ENCODE peak calls at places on chromosomes 6 and 20, in eight cellular contexts. I is suprapubic skin, V is adipocyte, N is upper lobe of right lung, U is IMR-90, E is AG04450, D is left ventricle myocardium inferior, Y is tibial artery. W is an unnamed sample.

GRCh38 chr6:94278146-94278545 is 858.8 kb upstream of the EPHA7 start:
- DNase-seq in U (no peak), N (no peak), E (no peak), V (no peak), Y (no peak), D (no peak), I (no peak), W (no peak)

GRCh38 chr20:4957939-4958362 is 43.4 kb downstream of the SLC23A2 start:
- DNase-seq in V (no peak), Y (no peak), U (peak; percentile 52), E (no peak), I (no peak), N (no peak), D (no peak), W (no peak)

GRCh38 chr20:6178537-6178936 is 55.7 kb upstream of the FERMT1 start:
- DNase-seq in Y (no peak), V (peak; percentile 58), U (peak; percentile 51), E (peak; percentile 3), N (no peak), I (no peak), D (no peak), W (no peak)

GRCh38 chr6:6699741-6700367 is 111.3 kb downstream of the LY86 start:
- DNase-seq in E (peak; percentile 86), Y (peak; percentile 71), N (no peak), D (peak; percentile 63), U (peak; percentile 91), V (peak; percentile 92), I (peak; percentile 93), W (peak; percentile 75)

GRCh38 chr20:50924261-50924660 is 7.0 kb downstream of the ADNP start:
- DNase-seq in N (no peak), I (no peak), V (peak; percentile 52), U (peak; percentile 43), E (no peak), D (no peak), Y (no peak), W (no peak)

GRCh38 chr6:1477432-1478090 is 88.2 kb downstream of the FOXF2 start:
- DNase-seq in I (no peak), U (peak; percentile 83), D (no peak), E (no peak), V (peak; percentile 97), N (no peak), Y (no peak), W (no peak)

GRCh38 chr20:39309458-39309857 is 347.3 kb downstream of the DHX35 start:
- DNase-seq in N (no peak), Y (no peak), E (no peak), U (no peak), D (no peak), I (no peak), V (no peak), W (no peak)

GRCh38 chr6:37058084-37058586 is 52.7 kb downstream of the FGD2 start:
- DNase-seq in D (no peak), N (no peak), I (no peak), E (no peak), U (peak; percentile 76), Y (no peak), V (peak; percentile 53), W (peak; percentile 64)

GRCh38 chr6:155117266-155117665 is 122.2 kb downstream of the TIAM2 start:
- DNase-seq in Y (no peak), V (peak; percentile 84), D (no peak), I (no peak), U (peak; percentile 86), E (peak; percentile 57), N (no peak), W (no peak)

GRCh38 chr6:39471954-39472659 is 149.6 kb upstream of the KCNK16 start:
- DNase-seq in V (peak; percentile 19), N (no peak), I (no peak), D (no peak), E (no peak), U (no peak), Y (no peak), W (no peak)

GRCh38 chr20:19817017-19817416 is 59.0 kb downstream of the RIN2 start:
- DNase-seq in U (peak; percentile 98), D (no peak), V (peak; percentile 68), N (no peak), I (no peak), Y (no peak), E (peak; percentile 94), W (no peak)

GRCh38 chr6:71621918-71622519 is 264.3 kb upstream of the RIMS1 start:
- DNase-seq in I (no peak), U (peak; percentile 17), V (peak; percentile 62), Y (no peak), E (no peak), D (no peak), N (no peak), W (no peak)

GRCh38 chr20:54176610-54177009 is 2.8 kb upstream of the CYP24A1 start:
- DNase-seq in V (no peak), I (no peak), Y (no peak), D (no peak), E (no peak), U (no peak), N (no peak), W (no peak)

GRCh38 chr20:60906555-60906954 is 345.5 kb upstream of the CDH4 start:
- DNase-seq in I (no peak), U (no peak), V (no peak), E (no peak), D (no peak), Y (no peak), N (no peak), W (no peak)
- H3K9me3 ChIP-seq in I (no peaks in the 10 kb centered on the region), U (peaks cover 21% of the 10 kb centered on the region), V (peaks cover 11% of the 10 kb centered on the region), E (no peaks in the 10 kb centered on the region), D (peaks cover 9% of the 10 kb centered on the region), Y (no peaks in the 10 kb centered on the region), N (no peaks in the 10 kb centered on the region), W (no peaks in the 10 kb centered on the region)

DNA sequence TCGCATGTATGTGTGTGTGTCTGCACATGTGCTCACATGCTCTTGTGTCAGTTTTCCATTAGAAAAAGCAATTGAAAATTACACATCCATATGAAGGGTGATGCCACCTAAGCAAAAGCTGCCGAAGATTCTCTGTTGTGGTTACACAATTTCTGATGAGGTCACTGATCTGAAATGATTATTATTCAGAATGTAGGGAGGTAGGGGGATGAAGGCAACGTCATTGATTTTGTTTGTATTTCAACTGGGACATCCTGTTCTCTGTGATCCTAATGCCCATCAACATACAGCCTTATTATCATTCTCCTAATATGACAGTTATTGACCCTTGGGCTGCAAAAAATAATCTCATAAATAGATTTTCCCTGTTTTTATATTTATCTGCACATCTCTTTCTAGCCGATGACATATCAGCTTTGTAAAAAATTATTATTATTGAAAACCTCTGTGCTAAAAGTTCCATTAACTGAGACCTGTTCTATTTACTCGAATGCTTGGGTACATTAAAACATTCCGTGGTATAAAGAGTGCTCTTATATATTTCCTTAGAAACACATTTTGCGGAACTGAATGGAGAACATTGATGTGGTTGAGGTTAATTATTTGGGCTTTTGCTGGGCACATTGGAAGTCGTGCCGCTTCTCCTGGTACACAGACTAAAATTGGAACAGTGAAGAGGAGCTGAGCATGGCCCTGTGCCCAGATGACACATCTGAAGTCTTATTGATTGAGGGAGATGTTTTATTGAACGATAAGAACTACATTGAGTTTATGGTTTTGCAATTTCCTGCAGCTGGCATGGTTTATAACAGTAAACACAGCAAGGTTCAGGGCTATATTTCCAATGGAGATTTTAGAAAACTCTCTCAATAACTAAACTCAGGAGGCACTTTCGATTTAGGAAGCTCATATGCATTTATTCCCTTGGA is 51.3 kb downstream of the ZNF831 start:
- DNase-seq in E (no peak), D (no peak), I (no peak), Y (no peak), N (no peak), V (no peak), U (no peak), W (no peak)
- H3K27me3 ChIP-seq in E (peaks cover 13% of the 10 kb centered on the region), D (peaks cover 13% of the 10 kb centered on the region), I (no peaks in the 10 kb centered on the region), Y (peaks cover 21% of the 10 kb centered on the region), N (peaks cover 7% of the 10 kb centered on the region), V (peaks cover 10% of the 10 kb centered on the region), U (peaks cover 5% of the 10 kb centered on the region), W (no peaks in the 10 kb centered on the region)

GRCh38 chr6:355809-356208 is 35.7 kb upstream of the IRF4 start:
- DNase-seq in N (peak; percentile 28), E (no peak), U (no peak), I (no peak), Y (no peak), D (no peak), V (no peak), W (no peak)
- H3K9me3 ChIP-seq in N (no peaks in the 10 kb centered on the region), E (peaks cover 72% of the 10 kb centered on the region), U (peaks cover 10% of the 10 kb centered on the region), I (no peaks in the 10 kb centered on the region), Y (no peaks in the 10 kb centered on the region), D (no peaks in the 10 kb centered on the region), V (no peaks in the 10 kb centered on the region), W (no peaks in the 10 kb centered on the region)

GRCh38 chr20:21515300-21516179 is 1.7 kb upstream of the NKX2-2 start:
- DNase-seq in I (no peak), D (no peak), U (no peak), N (no peak), Y (no peak), E (no peak), V (no peak), W (no peak)
- H3K27me3 ChIP-seq in I (peaks cover 100% of the 10 kb centered on the region), D (peaks cover 100% of the 10 kb centered on the region), U (peaks cover 93% of the 10 kb centered on the region), N (peaks cover 100% of the 10 kb centered on the region), Y (peaks cover 100% of the 10 kb centered on the region), E (peaks cover 94% of the 10 kb centered on the region), V (peaks cover 76% of the 10 kb centered on the region), W (no peaks in the 10 kb centered on the region)

GRCh38 chr20:31237763-31238162 is 19.7 kb upstream of the DEFB115 start:
- DNase-seq in D (no peak), Y (no peak), E (no peak), I (no peak), N (no peak), U (no peak), V (no peak), W (no peak)

GRCh38 chr20:31239139-31239538 is 18.3 kb upstream of the DEFB115 start:
- DNase-seq in E (no peak), N (no peak), Y (no peak), I (no peak), D (no peak), V (no peak), U (no peak), W (no peak)

GRCh38 chr20:31236953-31237352 is 20.5 kb upstream of the DEFB115 start:
- DNase-seq in D (no peak), I (no peak), V (no peak), Y (no peak), N (no peak), E (no peak), U (no peak), W (no peak)
- H3K9me3 ChIP-seq in D (peaks cover 100% of the 10 kb centered on the region), I (peaks cover 57% of the 10 kb centered on the region), V (peaks cover 25% of the 10 kb centered on the region), Y (peaks cover 52% of the 10 kb centered on the region), N (peaks cover 38% of the 10 kb centered on the region), E (peaks cover 83% of the 10 kb centered on the region), U (peaks cover 22% of the 10 kb centered on the region), W (peaks cover 59% of the 10 kb centered on the region)

GRCh38 chr6:26581164-26581915 is 15.4 kb upstream of the ABT1 start:
- DNase-seq in D (no peak), Y (no peak), N (no peak), I (no peak), U (no peak), E (no peak), V (no peak), W (no peak)
- H3K27me3 ChIP-seq in D (peaks cover 67% of the 10 kb centered on the region), Y (peaks cover 17% of the 10 kb centered on the region), N (peaks cover 41% of the 10 kb centered on the region), I (peaks cover 57% of the 10 kb centered on the region), U (peaks cover 13% of the 10 kb centered on the region), E (peaks cover 13% of the 10 kb centered on the region), V (peaks cover 29% of the 10 kb centered on the region), W (no peaks in the 10 kb centered on the region)